ENCODE peak calls at places on chromosomes 13 and 19, in five cellular contexts. X is left lung, A is MM.1S, J is sigmoid colon, K is Caco-2. B is an unnamed sample.

GRCh38 chr19:47124937-47125668 is 5.5 kb upstream of the SAE1 start:
- DNase-seq in K (peak), A (peak), X (no peak), J (no peak), B (no peak)

GRCh38 chr13:111060237-111060919 is 54.7 kb upstream of the ARHGEF7 start:
- DNase-seq in X (no peak), J (no peak), A (no peak), K (no peak), B (no peak)

GRCh38 chr19:56377105-56377924 is 16.0 kb downstream of the ZNF582 start:
- DNase-seq in X (no peak), J (no peak), K (no peak), A (no peak), B (no peak)

GRCh38 chr13:110669036-110669435 is 36.9 kb downstream of the CARS2 start:
- DNase-seq in K (no peak), A (no peak), J (no peak), X (no peak), B (no peak)

GRCh38 chr19:12825259-12826131 is 8.9 kb downstream of the RTBDN start:
- DNase-seq in X (no peak), J (no peak), K (peak), A (no peak), B (no peak)

GRCh38 chr19:51607077-51607476 is 23.1 kb downstream of the SIGLEC5 start:
- DNase-seq in J (no peak), K (no peak), A (peak), X (no peak), B (peak)

GRCh38 chr19:39845172-39845571 is 1.0 kb downstream of the FBL start:
- DNase-seq in K (no peak), A (no peak), J (no peak), X (no peak), B (no peak)

GRCh38 chr13:79989251-79989661 is 351.7 kb downstream of the SPRY2 start:
- DNase-seq in J (no peak), X (no peak), K (peak), A (no peak), B (no peak)

GRCh38 chr13:64749301-64749700 is 2480.8 kb downstream of the PCDH9 start:
- DNase-seq in A (no peak), X (no peak), K (no peak), J (no peak), B (no peak)

GRCh38 chr19:43416951-43417623 is 2.4 kb downstream of the TEX101 start:
- DNase-seq in K (peak), A (no peak), J (no peak), X (no peak), B (no peak)

GRCh38 chr13:77892491-77892890 is 26.1 kb downstream of the EDNRB start:
- DNase-seq in K (no peak), J (no peak), X (no peak), A (no peak), B (no peak)

GRCh38 chr13:111337206-111337605 is 16.8 kb downstream of the TEX29 start:
- DNase-seq in J (peak), X (no peak), A (no peak), K (no peak), B (no peak)

GRCh38 chr13:109729031-109729870 is 57.1 kb downstream of the IRS2 start:
- DNase-seq in J (no peak), X (no peak), A (no peak), K (no peak), B (no peak)

GRCh38 chr19:38044267-38045111 is 137.5 kb downstream of the SIPA1L3 start:
- DNase-seq in A (no peak), X (no peak), K (no peak), J (no peak), B (no peak)
- TF ChIP-seq CTCF in A (no peak), X (no peak), K (no peak), J (no peak), B (no peak)

DNA sequence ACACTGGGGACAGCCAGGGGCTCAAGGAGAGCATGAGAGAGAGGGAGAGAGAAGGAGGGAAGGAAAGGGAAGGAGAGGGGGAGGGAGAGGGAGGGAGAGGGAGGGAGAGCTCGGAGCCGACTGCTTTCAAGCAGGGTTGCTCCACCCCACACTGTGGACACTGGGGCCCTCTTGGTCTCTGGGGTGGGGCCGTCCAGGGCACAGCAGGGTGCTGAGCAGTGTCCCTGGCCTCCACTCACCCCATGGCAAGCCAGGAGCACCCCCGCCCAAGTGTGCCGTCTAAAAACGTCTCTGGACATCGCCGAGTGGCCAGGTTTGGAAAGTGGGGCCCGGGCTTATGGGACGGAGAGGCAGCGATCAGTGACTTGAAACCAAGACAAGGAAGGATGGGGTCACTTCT is 20.9 kb downstream of the DPP9 start:
- DNase-seq in J (no peak), A (no peak), X (no peak), K (no peak), B (no peak)
- TF ChIP-seq CTCF in J (no peak), A (no peak), X (no peak), K (no peak), B (no peak)

GRCh38 chr19:4206818-4207484 is 22.4 kb upstream of the EBI3 start:
- DNase-seq in K (no peak), X (no peak), A (peak), J (no peak), B (no peak)

GRCh38 chr19:4213116-4213515 is 16.2 kb upstream of the EBI3 start:
- DNase-seq in J (no peak), X (no peak), K (no peak), A (no peak), B (no peak)

GRCh38 chr19:4210166-4210731 is 19.1 kb upstream of the EBI3 start:
- DNase-seq in J (no peak), A (no peak), X (no peak), K (no peak), B (no peak)

GRCh38 chr19:4208385-4209094 is 20.8 kb upstream of the EBI3 start:
- DNase-seq in J (no peak), X (no peak), K (peak), A (peak), B (no peak)
- TF ChIP-seq CTCF in J (no peak), X (peak), K (peak), A (peak), B (no peak)

GRCh38 chr13:94726425-94726824 is 14.1 kb upstream of the SOX21 start:
- DNase-seq in K (no peak), J (no peak), A (no peak), X (no peak), B (no peak)

DNA sequence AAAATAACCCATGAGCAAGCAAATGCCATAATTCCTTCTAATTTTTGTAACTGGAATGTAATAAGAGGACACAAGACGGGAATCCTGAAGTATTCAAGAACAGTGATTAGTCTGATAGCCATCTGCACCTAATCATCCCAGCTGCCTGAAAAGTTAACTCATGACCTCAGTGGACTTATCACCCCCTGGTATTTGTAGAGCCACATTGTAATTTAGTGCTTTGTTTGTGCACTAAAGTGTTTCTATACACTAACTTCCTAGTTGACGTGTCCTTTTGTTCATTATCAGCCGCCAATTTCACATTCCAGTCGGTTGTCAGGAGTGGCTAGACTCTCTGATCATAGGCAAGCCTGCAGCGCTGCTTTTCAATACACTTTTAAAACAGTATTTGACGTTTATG is 10.3 kb upstream of the SOX21 start:
- DNase-seq in J (no peak), X (no peak), A (no peak), K (peak), B (no peak)
- TF ChIP-seq CTCF in J (no peak), X (no peak), A (no peak), K (no peak), B (no peak)

DNA sequence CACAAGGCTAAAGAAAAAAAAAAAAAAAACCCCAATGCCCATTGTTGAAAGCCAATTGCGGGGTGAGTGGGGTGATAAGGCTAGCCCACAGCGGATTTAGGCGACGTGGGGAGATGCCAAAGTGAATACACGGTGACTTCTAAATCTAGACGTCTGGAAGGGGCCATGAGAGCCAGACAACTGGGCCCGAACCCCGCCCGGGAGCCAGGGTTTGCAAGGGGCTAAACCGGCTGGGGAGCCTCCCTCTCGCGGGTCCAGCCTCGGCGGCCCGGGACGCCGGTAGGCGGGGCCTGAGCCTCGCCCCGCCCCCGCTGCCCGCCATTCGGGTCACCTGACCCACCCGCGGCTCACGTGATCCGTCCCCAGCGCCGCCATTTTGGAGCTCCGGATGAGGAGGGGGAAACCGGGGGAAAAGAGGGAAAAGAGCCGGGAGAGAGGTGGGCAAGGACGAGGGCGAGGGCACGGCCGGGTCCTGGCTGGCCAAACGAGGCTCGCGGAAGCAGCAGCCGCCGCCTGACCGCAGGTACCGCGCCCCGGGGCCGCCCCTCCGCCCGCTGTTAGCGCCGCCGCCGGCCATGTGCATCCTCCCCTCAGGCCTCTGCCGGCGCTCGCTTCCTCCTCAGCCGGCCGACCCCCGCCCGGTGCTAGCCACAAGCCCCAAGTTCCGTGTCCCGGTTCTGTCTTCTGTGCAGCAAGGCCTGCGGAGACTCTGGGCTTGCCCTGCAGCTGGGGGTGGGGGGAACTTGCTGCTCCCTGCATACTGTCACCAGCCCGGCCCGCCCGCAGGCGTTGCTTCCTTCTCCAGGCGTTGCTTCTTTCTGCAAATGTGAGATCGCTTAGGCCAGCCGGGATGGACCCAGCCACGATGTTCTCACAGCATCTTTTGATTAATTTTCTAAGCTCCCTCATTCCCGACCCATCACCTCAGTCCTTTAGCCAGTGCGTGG is at the start of gene ZNF507:
- DNase-seq in K (peak), J (peak), A (peak), X (peak), B (peak)
- TF ChIP-seq CTCF in K (no peak), J (peak), A (no peak), X (no peak), B (no peak)

GRCh38 chr19:5395996-5396939 is 55.7 kb upstream of the PTPRS start:
- DNase-seq in X (no peak), J (no peak), K (no peak), A (no peak), B (no peak)
- TF ChIP-seq CTCF in X (no peak), J (no peak), K (no peak), A (no peak), B (no peak)